ENCODE peak calls at places on chromosomes 4 and X, in five cellular contexts. F, B, O, H and S are unnamed samples.

GRCh38 chrX:29880977-29881376 is 334.4 kb upstream of the MAGEB2 start:
- DNase-seq in F (no peak), B (no peak), O (no peak), H (no peak), S (no peak)

GRCh38 chrX:14673764-14674163 is 144.4 kb downstream of the GLRA2 start:
- DNase-seq in F (no peak), B (no peak), O (peak), H (no peak), S (no peak)

GRCh38 chr4:30471861-30472260 is 248.3 kb upstream of the PCDH7 start:
- DNase-seq in F (no peak), B (no peak), O (no peak), H (no peak), S (no peak)

GRCh38 chrX:7144126-7144525 is 3.4 kb upstream of the STS start:
- DNase-seq in F (no peak), B (no peak), O (no peak), H (no peak), S (no peak)

GRCh38 chrX:44061940-44062339 is 88.8 kb upstream of the NDP start:
- DNase-seq in F (no peak), B (no peak), O (no peak), H (no peak), S (no peak)

GRCh38 chr4:7971881-7972500 is 32.3 kb upstream of the AFAP1 start:
- DNase-seq in F (no peak), B (peak), O (no peak), H (no peak), S (no peak)

GRCh38 chr4:84826681-84827080 is 139.8 kb downstream of the WDFY3 start:
- DNase-seq in F (no peak), B (no peak), O (no peak), H (no peak), S (no peak)

GRCh38 chrX:109632906-109633504 is 8.0 kb upstream of the KCNE5 start:
- DNase-seq in F (no peak), B (no peak), O (peak), H (no peak), S (no peak)

GRCh38 chr4:39032218-39033085 is at the start of gene TMEM156:
- DNase-seq in F (no peak), B (no peak), O (peak), H (no peak), S (no peak)

GRCh38 chr4:57080781-57081650 is 29.2 kb downstream of the IGFBP7 start:
- DNase-seq in F (no peak), B (no peak), O (peak), H (no peak), S (no peak)

GRCh38 chr4:8525383-8526120 is 54.6 kb upstream of the GPR78 start:
- DNase-seq in F (no peak), B (peak), O (no peak), H (no peak), S (no peak)

GRCh38 chr4:129453524-129453923 is 357.6 kb downstream of the C4orf33 start:
- DNase-seq in F (no peak), B (no peak), O (no peak), H (no peak), S (no peak)

GRCh38 chrX:150450519-150451177 is 87.5 kb downstream of the MAMLD1 start:
- DNase-seq in F (no peak), B (no peak), O (no peak), H (no peak), S (no peak)

GRCh38 chr4:38774181-38774580 is 8.6 kb downstream of the TLR10 start:
- DNase-seq in F (no peak), B (no peak), O (peak), H (no peak), S (no peak)

GRCh38 chr4:75633846-75634245 is 3.5 kb upstream of the CDKL2 start:
- DNase-seq in F (no peak), B (no peak), O (peak), H (no peak), S (no peak)

GRCh38 chr4:72525938-72526337 is 43.1 kb downstream of the ADAMTS3 start:
- DNase-seq in F (no peak), B (peak), O (peak), H (peak), S (peak)

GRCh38 chr4:173415885-173416658 is 17.2 kb upstream of the SCRG1 start:
- DNase-seq in F (no peak), B (peak), O (peak), H (no peak), S (peak)

DNA sequence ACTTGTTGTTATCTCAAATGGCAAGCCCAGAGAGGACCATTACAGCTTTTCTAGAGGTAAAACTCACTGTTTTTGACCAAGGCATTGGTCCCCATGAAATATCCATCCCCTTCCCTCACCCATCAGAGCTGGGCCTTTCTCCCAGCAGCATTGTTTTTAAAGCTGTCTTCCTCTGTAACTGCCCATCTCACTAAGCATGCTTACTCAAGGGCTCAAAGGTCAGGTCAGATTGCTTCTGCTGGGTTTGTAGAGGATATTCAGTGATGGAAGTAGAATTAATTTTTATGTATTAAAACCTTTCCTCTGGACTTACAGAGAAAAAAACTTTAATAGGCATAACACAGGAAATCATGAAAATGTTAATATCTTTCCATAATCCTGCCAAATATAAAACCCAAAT is 11.1 kb downstream of the TEX13A start:
- DNase-seq in F (no peak), B (no peak), O (no peak), H (no peak), S (no peak)
- H3K4me3 ChIP-seq in F (no peak), B (no peak), O (no peak), H (no peak), S (no peak)

GRCh38 chr4:161554372-161554990 is 609.3 kb downstream of the FSTL5 start:
- DNase-seq in F (no peak), B (no peak), O (peak), H (no peak), S (no peak)
- H3K4me3 ChIP-seq in F (no peak), B (no peak), O (no peak), H (no peak), S (no peak)

GRCh38 chr4:184318852-184319251 is 101.2 kb upstream of the ENPP6 start:
- DNase-seq in F (no peak), B (no peak), O (no peak), H (no peak), S (no peak)
- H3K4me3 ChIP-seq in F (no peak), B (no peak), O (no peak), H (no peak), S (no peak)

DNA sequence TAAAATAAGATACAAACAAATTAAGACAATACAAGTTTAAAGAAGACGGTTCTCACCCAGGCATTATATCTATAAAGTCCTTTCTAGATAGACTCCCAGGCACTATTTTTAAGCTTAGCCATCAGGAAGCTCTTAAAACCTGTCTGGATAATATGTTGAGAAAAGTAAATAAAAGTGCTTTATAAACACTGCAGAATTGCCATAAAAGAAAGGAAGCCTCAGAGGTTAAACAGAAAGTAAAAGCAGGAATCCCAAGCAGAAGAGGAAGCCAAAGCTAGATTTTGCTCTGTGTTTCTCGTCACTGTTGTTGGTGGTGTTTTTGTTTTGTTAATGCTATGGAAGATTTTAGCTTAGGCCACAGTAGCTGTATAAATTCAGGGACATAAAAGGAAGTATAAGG is 1267.3 kb downstream of the PCDH19 start:
- DNase-seq in F (no peak), B (no peak), O (no peak), H (no peak), S (no peak)
- H3K4me3 ChIP-seq in F (no peak), B (no peak), O (no peak), H (no peak), S (no peak)